ENCODE peak calls at places on chromosomes 12 and 14, in four cellular contexts. G, B, N and K are unnamed samples.

GRCh38 chr14:102403028-102403427 is 40.3 kb downstream of the TECPR2 start:
- DNase-seq in N (no peak), G (no peak), B (no peak), K (no peak)

GRCh38 chr14:89242871-89243270 is 174.2 kb downstream of the FOXN3 start:
- DNase-seq in B (no peak), N (no peak), G (no peak), K (no peak)

GRCh38 chr12:117596968-117597367 is 235.5 kb upstream of the NOS1 start:
- DNase-seq in B (no peak), N (no peak), G (no peak), K (no peak)

GRCh38 chr12:58917699-58918334 is 2.5 kb downstream of the LRIG3 start:
- DNase-seq in G (no peak), B (no peak), N (no peak), K (no peak)

GRCh38 chr12:89960011-89960507 is 251.4 kb upstream of the ATP2B1 start:
- DNase-seq in N (no peak), B (no peak), G (peak; percentile 30), K (no peak)

GRCh38 chr14:99137001-99137700 is 134.8 kb downstream of the BCL11B start:
- DNase-seq in G (no peak), N (no peak), B (no peak), K (no peak)

GRCh38 chr12:5561057-5561456 is 129.1 kb downstream of the NTF3 start:
- DNase-seq in N (no peak), B (no peak), G (no peak), K (no peak)

GRCh38 chr14:72433511-72433910 is 460.4 kb downstream of the DPF3 start:
- DNase-seq in B (no peak), N (no peak), G (no peak), K (no peak)

GRCh38 chr12:94593822-94594442 is 56.4 kb downstream of the TMCC3 start:
- DNase-seq in N (no peak), G (no peak), B (no peak), K (no peak)

GRCh38 chr12:468671-469389 is 9.1 kb downstream of the B4GALNT3 start:
- DNase-seq in N (no peak), G (no peak), B (no peak), K (no peak)

GRCh38 chr12:50390284-50390683 is 6.1 kb downstream of the FAM186A start:
- DNase-seq in B (no peak), G (no peak), N (no peak), K (no peak)

GRCh38 chr12:111616177-111616623 is 17.1 kb upstream of the ATXN2 start:
- DNase-seq in B (no peak), N (no peak), G (no peak), K (peak; percentile 44)

GRCh38 chr12:57734586-57734985 is 4.0 kb downstream of the AGAP2 start:
- DNase-seq in G (no peak), N (no peak), B (no peak), K (no peak)

GRCh38 chr14:54567634-54568561 is 970 bp downstream of the SAMD4A start:
- DNase-seq in B (peak; percentile 28), N (peak; percentile 29), G (peak; percentile 43), K (peak; percentile 42)

GRCh38 chr12:132352896-132353800 is 23.8 kb upstream of the GALNT9 start:
- DNase-seq in G (no peak), N (no peak), B (no peak), K (no peak)

GRCh38 chr12:66952668-66953067 is 273.8 kb upstream of the GRIP1 start:
- DNase-seq in N (no peak), G (no peak), B (no peak), K (no peak)

GRCh38 chr12:48979602-48980388 is 1.7 kb downstream of the WNT1 start:
- DNase-seq in B (no peak), N (no peak), G (peak; percentile 40), K (peak; percentile 44)

GRCh38 chr14:35336171-35337073 is 44.2 kb downstream of the PSMA6 start:
- DNase-seq in B (peak; percentile 68), G (no peak), N (peak; percentile 88), K (peak; percentile 55)

GRCh38 chr12:13205809-13206559 is 9.5 kb downstream of the EMP1 start:
- DNase-seq in B (no peak), N (no peak), G (peak; percentile 37), K (no peak)

GRCh38 chr14:71395151-71395604 is 487.9 kb downstream of the PCNX1 start:
- DNase-seq in B (no peak), N (no peak), G (no peak), K (no peak)

GRCh38 chr14:74980746-74981661 is 21.7 kb upstream of the EIF2B2 start:
- DNase-seq in G (no peak), B (no peak), N (no peak), K (no peak)

GRCh38 chr12:122849352-122850047 is 14.2 kb downstream of the HIP1R start:
- DNase-seq in B (no peak), N (no peak), G (no peak), K (no peak)

GRCh38 chr14:73786632-73786941 is 65.0 kb upstream of the PTGR2 start:
- DNase-seq in G (no peak), B (no peak), N (no peak), K (no peak)

GRCh38 chr14:69708586-69709169 is 58.3 kb upstream of the SRSF5 start:
- DNase-seq in G (peak; percentile 42), N (no peak), B (no peak), K (peak; percentile 40)